ENCODE peak calls at places on chromosomes 7 and 10, in six cellular contexts. A, Q, K, E, W and J are unnamed samples.

GRCh38 chr7:31796375-31796774 is 109.4 kb downstream of the PPP1R17 start:
- DNase-seq in K (no peak), W (no peak), Q (peak; percentile 37), A (no peak), E (no peak), J (no peak)

GRCh38 chr10:86291616-86292340 is 74.8 kb downstream of the GRID1 start:
- DNase-seq in Q (no peak), E (peak; percentile 84), A (no peak), W (no peak), K (no peak), J (no peak)

GRCh38 chr10:118046491-118047362 is at the start of gene RAB11FIP2:
- DNase-seq in K (peak; percentile 97), Q (peak; percentile 87), E (peak; percentile 98), A (peak; percentile 97), W (peak; percentile 98), J (peak; percentile 97)

GRCh38 chr7:112144284-112145059 is 61.7 kb downstream of the DOCK4 start:
- DNase-seq in K (no peak), E (no peak), Q (no peak), A (no peak), W (no peak), J (no peak)

GRCh38 chr10:19845963-19846362 is 29.7 kb downstream of the PLXDC2 start:
- DNase-seq in A (no peak), K (no peak), E (no peak), W (no peak), Q (peak; percentile 28), J (no peak)

GRCh38 chr7:78301361-78301760 is 502.8 kb downstream of the PHTF2 start:
- DNase-seq in K (no peak), Q (peak; percentile 80), E (no peak), A (peak; percentile 60), W (no peak), J (no peak)

GRCh38 chr10:46528675-46529615 is 27.5 kb downstream of the GPRIN2 start:
- DNase-seq in Q (no peak), K (no peak), E (no peak), W (no peak), A (no peak), J (no peak)

GRCh38 chr10:118027397-118027796 is 19.3 kb downstream of the RAB11FIP2 start:
- DNase-seq in E (no peak), W (no peak), A (no peak), K (no peak), Q (no peak), J (no peak)

GRCh38 chr10:31322647-31323046 is 3.6 kb downstream of the ZEB1 start:
- DNase-seq in E (no peak), Q (peak; percentile 25), K (peak; percentile 24), A (peak; percentile 39), W (no peak), J (peak; percentile 16)

GRCh38 chr10:99784025-99784730 is 1.7 kb downstream of the ABCC2 start:
- DNase-seq in A (peak; percentile 87), E (no peak), Q (peak; percentile 86), K (no peak), W (no peak), J (no peak)

GRCh38 chr7:7228472-7228871 is 46.1 kb downstream of the C1GALT1 start:
- DNase-seq in K (no peak), Q (peak; percentile 26), W (no peak), A (no peak), E (no peak), J (no peak)

GRCh38 chr10:85641479-85641967 is 725.1 kb downstream of the GRID1 start:
- DNase-seq in Q (peak; percentile 63), W (no peak), A (peak; percentile 2), K (no peak), E (peak; percentile 39), J (no peak)

GRCh38 chr10:117492504-117492903 is 50.0 kb upstream of the EMX2 start:
- DNase-seq in E (no peak), W (no peak), A (peak; percentile 19), Q (peak; percentile 24), K (no peak), J (no peak)

GRCh38 chr10:4541292-4541691 is 284.7 kb upstream of the AKR1E2 start:
- DNase-seq in W (no peak), A (peak; percentile 97), Q (peak; percentile 94), K (no peak), E (no peak), J (no peak)

GRCh38 chr10:79947083-79947415 is 1.9 kb downstream of the SFTPD start:
- DNase-seq in W (no peak), Q (no peak), K (no peak), E (peak; percentile 15), A (no peak), J (no peak)

GRCh38 chr10:561721-562120 is 127.7 kb downstream of the DIP2C start:
- DNase-seq in Q (no peak), E (no peak), K (no peak), W (no peak), A (no peak), J (no peak)

GRCh38 chr7:27149817-27150567 is 2.4 kb downstream of the HOXA3 start:
- DNase-seq in K (no peak), A (no peak), E (no peak), W (no peak), Q (no peak), J (no peak)

GRCh38 chr10:100506596-100507356 is 12.9 kb downstream of the SEC31B start:
- DNase-seq in E (no peak), K (no peak), Q (peak; percentile 70), W (no peak), A (peak; percentile 81), J (no peak)

GRCh38 chr10:20858292-20859124 is 38.6 kb downstream of the NEBL start:
- DNase-seq in Q (peak; percentile 33), E (no peak), A (peak; percentile 56), K (no peak), W (no peak), J (no peak)

GRCh38 chr7:22223841-22224240 is 133.1 kb downstream of the RAPGEF5 start:
- DNase-seq in A (no peak), E (no peak), K (no peak), W (no peak), Q (peak; percentile 25), J (no peak)

GRCh38 chr10:69515699-69516547 is 57.3 kb downstream of the NEUROG3 start:
- DNase-seq in E (peak; percentile 95), K (peak; percentile 84), A (peak; percentile 85), W (peak; percentile 63), Q (peak; percentile 41), J (peak; percentile 86)

GRCh38 chr7:123041085-123041484 is 45.6 kb upstream of the TAS2R16 start:
- DNase-seq in A (no peak), K (no peak), E (no peak), Q (peak; percentile 80), W (no peak), J (no peak)

GRCh38 chr7:91082038-91082437 is 182.2 kb upstream of the FZD1 start:
- DNase-seq in Q (peak; percentile 90), K (no peak), A (peak; percentile 63), E (no peak), W (no peak), J (no peak)

GRCh38 chr10:18340496-18341051 is 200.3 kb downstream of the CACNB2 start:
- DNase-seq in K (no peak), A (peak; percentile 45), Q (peak; percentile 50), E (no peak), W (peak; percentile 34), J (no peak)

GRCh38 chr7:157690058-157690832 is 353.4 kb downstream of the DNAJB6 start:
- DNase-seq in W (no peak), Q (peak; percentile 69), E (peak; percentile 75), A (no peak), K (no peak), J (no peak)

GRCh38 chr7:44639701-44640321 is 33.4 kb downstream of the OGDH start:
- DNase-seq in W (peak; percentile 36), A (peak; percentile 74), E (peak; percentile 56), K (no peak), Q (peak; percentile 93), J (no peak)

GRCh38 chr7:54664235-54665228 is 94.5 kb downstream of the SEC61G start:
- DNase-seq in K (peak; percentile 78), Q (peak; percentile 12), E (peak; percentile 94), W (peak; percentile 26), A (peak; percentile 76), J (peak; percentile 54)
- TF ChIP-seq CTCF in K (peak; percentile 39), Q (peak; percentile 3), E (peak; percentile 73), W (peak; percentile 53), A (peak; percentile 25), J (peak; percentile 64)

DNA sequence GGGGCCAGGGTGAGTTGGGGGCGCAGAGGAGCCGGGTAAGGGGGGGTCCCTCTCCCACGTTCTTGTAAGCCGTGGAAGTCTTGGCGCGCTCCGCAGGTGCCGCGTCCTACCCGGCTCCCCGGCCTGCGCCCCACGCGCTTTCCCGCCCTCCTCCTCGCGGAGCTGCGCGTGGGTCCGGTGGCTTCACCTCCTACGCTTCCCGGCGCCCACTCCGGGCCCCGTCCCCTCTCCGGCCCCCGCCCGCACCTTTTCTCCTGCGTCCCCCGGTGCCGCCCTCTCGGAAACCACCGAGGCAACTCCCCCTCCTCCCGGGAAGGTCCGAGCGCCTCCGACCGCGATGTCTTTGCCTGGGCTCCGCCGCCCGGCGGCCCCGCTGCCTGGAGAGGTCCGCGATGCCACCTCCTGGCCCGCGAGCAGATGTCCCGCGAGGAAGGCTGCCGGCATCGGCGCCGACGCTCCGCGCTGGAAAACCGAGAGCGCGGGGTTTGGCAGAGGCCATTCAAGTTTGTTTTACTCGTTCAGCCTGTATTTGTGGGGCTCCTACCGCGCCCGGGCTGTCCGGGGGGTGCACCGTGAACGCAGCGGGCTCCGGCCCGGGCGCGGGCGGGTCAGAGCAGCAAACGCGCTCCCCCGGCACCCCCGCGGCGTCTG is 2.4 kb upstream of the NKX6-2 start:
- DNase-seq in K (peak; percentile 67), Q (peak; percentile 18), W (no peak), E (peak; percentile 77), A (peak; percentile 68), J (no peak)
- TF ChIP-seq CTCF in K (no peak), Q (peak; percentile 23), W (peak; percentile 25), E (peak; percentile 50), A (peak; percentile 24), J (no peak)

GRCh38 chr7:80047856-80048459 is 86.7 kb upstream of the GNAI1 start:
- DNase-seq in E (no peak), K (no peak), A (peak; percentile 13), Q (no peak), W (no peak), J (no peak)
- TF ChIP-seq CTCF in E (peak; percentile 22), K (no peak), A (peak; percentile 11), Q (peak; percentile 19), W (peak; percentile 36), J (no peak)

GRCh38 chr7:70587739-70588138 is 544.2 kb upstream of the GALNT17 start:
- DNase-seq in Q (no peak), K (no peak), A (no peak), E (peak; percentile 24), W (no peak), J (no peak)

GRCh38 chr7:70588610-70589009 is 543.3 kb upstream of the GALNT17 start:
- DNase-seq in A (no peak), W (no peak), E (no peak), K (no peak), Q (no peak), J (no peak)

GRCh38 chr7:70588151-70588550 is 543.8 kb upstream of the GALNT17 start:
- DNase-seq in Q (no peak), K (no peak), A (no peak), W (no peak), E (peak; percentile 43), J (no peak)

GRCh38 chr7:70589590-70589989 is 542.4 kb upstream of the GALNT17 start:
- DNase-seq in Q (no peak), K (no peak), A (no peak), W (no peak), E (no peak), J (no peak)

DNA sequence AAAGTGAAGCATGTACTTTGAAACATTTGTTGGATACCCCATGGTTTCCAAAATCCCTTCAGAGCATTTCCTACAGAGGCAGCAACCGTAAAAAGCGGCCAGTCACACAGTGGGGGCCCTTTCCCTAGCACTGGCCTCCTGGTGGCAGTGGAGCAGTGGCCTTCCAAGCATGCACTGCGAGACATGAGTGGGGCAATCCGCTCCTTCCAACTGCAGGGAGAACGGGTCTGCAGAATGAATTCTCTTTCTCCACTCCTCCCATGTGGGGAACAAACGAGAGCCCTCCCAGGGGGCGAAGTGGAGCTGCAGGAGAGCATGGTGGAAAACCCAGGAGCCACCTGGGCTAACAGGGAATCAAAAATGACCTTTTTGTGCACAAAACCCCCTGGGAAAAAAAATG is 542.9 kb upstream of the GALNT17 start:
- DNase-seq in A (no peak), W (no peak), E (peak; percentile 72), Q (no peak), K (no peak), J (no peak)
- TF ChIP-seq CTCF in A (no peak), W (no peak), E (peak; percentile 45), Q (no peak), K (no peak), J (no peak)